ENCODE peak calls at places on chromosomes 1 and 21, in nine cellular contexts. M is Panc1, J is AG08396, O is ascending aorta, N is M059J, R is uterus, G is fibroblast of the aortic adventitia, U is Right ventricle myocardium superior, L is left kidney. I is an unnamed sample.

GRCh38 chr21:25818156-25818950 is 83.6 kb downstream of the GABPA start:
- DNase-seq in M (no peak), J (no peak), O (no peak), N (no peak), R (no peak), G (no peak), U (no peak), L (peak), I (no peak)

GRCh38 chr1:95532335-95532734 is 298.3 kb downstream of the RWDD3 start:
- DNase-seq in M (no peak), J (no peak), O (no peak), N (no peak), R (no peak), G (no peak), U (no peak), L (no peak), I (no peak)

GRCh38 chr21:45320261-45320990 is 32.7 kb upstream of the POFUT2 start:
- DNase-seq in M (no peak), J (no peak), O (no peak), N (peak), R (no peak), G (no peak), U (peak), L (no peak), I (no peak)

GRCh38 chr1:8873506-8874229 is 4.8 kb downstream of the ENO1 start:
- DNase-seq in M (peak), J (peak), O (peak), N (peak), R (peak), G (peak), U (peak), L (peak), I (peak)

GRCh38 chr1:236608930-236609726 is 4.8 kb upstream of the HEATR1 start:
- DNase-seq in M (no peak), J (peak), O (no peak), N (peak), R (peak), G (peak), U (peak), L (peak), I (no peak)

GRCh38 chr1:244665771-244666217 is 12.9 kb downstream of the DESI2 start:
- DNase-seq in M (no peak), J (no peak), O (no peak), N (peak), R (no peak), G (no peak), U (no peak), L (peak), I (no peak)

GRCh38 chr1:7136166-7136953 is 351.1 kb downstream of the CAMTA1 start:
- DNase-seq in M (no peak), J (no peak), O (no peak), N (peak), R (no peak), G (no peak), U (no peak), L (peak), I (no peak)

GRCh38 chr1:237972186-237972585 is 81.5 kb upstream of the ZP4 start:
- DNase-seq in M (no peak), J (no peak), O (no peak), N (no peak), R (no peak), G (no peak), U (no peak), L (no peak), I (no peak)

GRCh38 chr1:230163205-230163604 is 96.2 kb downstream of the GALNT2 start:
- DNase-seq in M (no peak), J (peak), O (no peak), N (no peak), R (peak), G (peak), U (peak), L (no peak), I (no peak)

GRCh38 chr1:93607814-93608187 is 73.8 kb downstream of the BCAR3 start:
- DNase-seq in M (no peak), J (no peak), O (no peak), N (peak), R (no peak), G (no peak), U (no peak), L (no peak), I (no peak)

GRCh38 chr1:94855307-94855700 is 35.1 kb downstream of the SLC44A3 start:
- DNase-seq in M (no peak), J (no peak), O (no peak), N (peak), R (no peak), G (peak), U (no peak), L (peak), I (no peak)

GRCh38 chr1:22262583-22262982 is 119.7 kb upstream of the WNT4 start:
- DNase-seq in M (no peak), J (no peak), O (no peak), N (no peak), R (no peak), G (no peak), U (no peak), L (peak), I (no peak)

GRCh38 chr1:162847839-162848453 is 13.0 kb downstream of the CCDC190 start:
- DNase-seq in M (no peak), J (peak), O (no peak), N (peak), R (peak), G (peak), U (peak), L (peak), I (peak)

GRCh38 chr1:51518730-51519047 is 377 bp downstream of the EPS15 start:
- DNase-seq in M (no peak), J (peak), O (no peak), N (peak), R (peak), G (no peak), U (peak), L (no peak), I (peak)

GRCh38 chr1:215665212-215665611 is 98.1 kb downstream of the KCTD3 start:
- DNase-seq in M (no peak), J (no peak), O (no peak), N (peak), R (no peak), G (peak), U (no peak), L (no peak), I (no peak)

GRCh38 chr1:246324711-246325110 is 182.4 kb downstream of the SMYD3 start:
- DNase-seq in M (no peak), J (peak), O (no peak), N (peak), R (no peak), G (no peak), U (no peak), L (no peak), I (no peak)

GRCh38 chr21:44043613-44044012 is 31.5 kb downstream of the TRAPPC10 start:
- DNase-seq in M (no peak), J (no peak), O (no peak), N (no peak), R (no peak), G (no peak), U (no peak), L (no peak), I (no peak)

GRCh38 chr1:239056940-239057339 is 329.4 kb upstream of the CHRM3 start:
- DNase-seq in M (no peak), J (no peak), O (no peak), N (no peak), R (peak), G (no peak), U (no peak), L (no peak), I (no peak)

GRCh38 chr1:165925498-165926079 is 98.2 kb downstream of the UCK2 start:
- DNase-seq in M (no peak), J (no peak), O (no peak), N (no peak), R (no peak), G (no peak), U (no peak), L (no peak), I (no peak)

GRCh38 chr1:211920602-211921226 is 90.2 kb upstream of the LPGAT1 start:
- DNase-seq in M (no peak), J (no peak), O (no peak), N (no peak), R (no peak), G (peak), U (no peak), L (no peak), I (no peak)